ENCODE peak calls at places on chromosome 2, in seven cellular contexts. One of them, this sample, is unnamed.

GRCh38 chr2:101516833-101517690 is 42.1 kb upstream of the RFX8 start:
- DNase-seq in psoas muscle: no peak
- DNase-seq in PC-3: peak
- DNase-seq in heart right ventricle: no peak
- DNase-seq in pancreas: no peak
- DNase-seq in DND-41: peak
- DNase-seq in AG04450: no peak
- DNase-seq in this sample: peak

GRCh38 chr2:28225472-28225915 is 167.2 kb upstream of the FOSL2 start:
- DNase-seq in psoas muscle: no peak
- DNase-seq in PC-3: no peak
- DNase-seq in heart right ventricle: no peak
- DNase-seq in pancreas: no peak
- DNase-seq in DND-41: no peak
- DNase-seq in AG04450: no peak
- DNase-seq in this sample: no peak

GRCh38 chr2:190950566-190950991 is 63.4 kb downstream of the STAT1 start:
- DNase-seq in psoas muscle: no peak
- DNase-seq in PC-3: no peak
- DNase-seq in heart right ventricle: no peak
- DNase-seq in pancreas: no peak
- DNase-seq in DND-41: no peak
- DNase-seq in AG04450: no peak
- DNase-seq in this sample: no peak

GRCh38 chr2:88540346-88540745 is 86.9 kb downstream of the EIF2AK3 start:
- DNase-seq in psoas muscle: no peak
- DNase-seq in PC-3: peak
- DNase-seq in heart right ventricle: no peak
- DNase-seq in pancreas: no peak
- DNase-seq in DND-41: no peak
- DNase-seq in AG04450: no peak
- DNase-seq in this sample: no peak

GRCh38 chr2:230472619-230473018 is 56.6 kb downstream of the SP100 start:
- DNase-seq in psoas muscle: no peak
- DNase-seq in PC-3: peak
- DNase-seq in heart right ventricle: no peak
- DNase-seq in pancreas: no peak
- DNase-seq in DND-41: no peak
- DNase-seq in AG04450: no peak
- DNase-seq in this sample: no peak

GRCh38 chr2:218216674-218217365 is at the start of gene ARPC2:
- DNase-seq in psoas muscle: peak
- DNase-seq in PC-3: peak
- DNase-seq in heart right ventricle: peak
- DNase-seq in pancreas: peak
- DNase-seq in DND-41: peak
- DNase-seq in AG04450: peak
- DNase-seq in this sample: peak

GRCh38 chr2:171149986-171150693 is 10.6 kb downstream of the TLK1 start:
- DNase-seq in psoas muscle: no peak
- DNase-seq in PC-3: no peak
- DNase-seq in heart right ventricle: no peak
- DNase-seq in pancreas: no peak
- DNase-seq in DND-41: no peak
- DNase-seq in AG04450: no peak
- DNase-seq in this sample: no peak

GRCh38 chr2:240478346-240479110 is 43.1 kb downstream of the GPC1 start:
- DNase-seq in psoas muscle: no peak
- DNase-seq in PC-3: no peak
- DNase-seq in heart right ventricle: no peak
- DNase-seq in pancreas: no peak
- DNase-seq in DND-41: peak
- DNase-seq in AG04450: no peak
- DNase-seq in this sample: no peak

GRCh38 chr2:201860541-201861154 is 54.3 kb downstream of the CDK15 start:
- DNase-seq in psoas muscle: no peak
- DNase-seq in PC-3: peak
- DNase-seq in heart right ventricle: peak
- DNase-seq in pancreas: peak
- DNase-seq in DND-41: peak
- DNase-seq in AG04450: peak
- DNase-seq in this sample: peak

GRCh38 chr2:228700638-228701037 is 519.2 kb upstream of the SPHKAP start:
- DNase-seq in psoas muscle: no peak
- DNase-seq in PC-3: peak
- DNase-seq in heart right ventricle: no peak
- DNase-seq in pancreas: no peak
- DNase-seq in DND-41: no peak
- DNase-seq in AG04450: no peak
- DNase-seq in this sample: no peak

GRCh38 chr2:128599700-128600099 is 281.0 kb upstream of the HS6ST1 start:
- DNase-seq in psoas muscle: peak
- DNase-seq in PC-3: no peak
- DNase-seq in heart right ventricle: no peak
- DNase-seq in pancreas: peak
- DNase-seq in DND-41: no peak
- DNase-seq in AG04450: no peak
- DNase-seq in this sample: no peak

GRCh38 chr2:170214309-170214902 is 36.5 kb downstream of the MYO3B start:
- DNase-seq in psoas muscle: no peak
- DNase-seq in PC-3: no peak
- DNase-seq in heart right ventricle: no peak
- DNase-seq in pancreas: no peak
- DNase-seq in DND-41: no peak
- DNase-seq in AG04450: no peak
- DNase-seq in this sample: no peak

GRCh38 chr2:164624296-164624695 is 3.0 kb upstream of the GRB14 start:
- DNase-seq in psoas muscle: no peak
- DNase-seq in PC-3: no peak
- DNase-seq in heart right ventricle: no peak
- DNase-seq in pancreas: no peak
- DNase-seq in DND-41: no peak
- DNase-seq in AG04450: no peak
- DNase-seq in this sample: no peak

GRCh38 chr2:96815326-96816126 is 542 bp upstream of the CNNM3 start:
- DNase-seq in psoas muscle: no peak
- DNase-seq in PC-3: peak
- DNase-seq in heart right ventricle: no peak
- DNase-seq in pancreas: peak
- DNase-seq in DND-41: no peak
- DNase-seq in AG04450: no peak
- DNase-seq in this sample: peak

GRCh38 chr2:75640621-75641121 is 5.9 kb upstream of the MRPL19 start:
- DNase-seq in psoas muscle: peak
- DNase-seq in PC-3: peak
- DNase-seq in heart right ventricle: peak
- DNase-seq in pancreas: peak
- DNase-seq in DND-41: peak
- DNase-seq in AG04450: peak
- DNase-seq in this sample: peak

GRCh38 chr2:9818097-9818496 is 25.2 kb upstream of the TAF1B start:
- DNase-seq in psoas muscle: no peak
- DNase-seq in PC-3: no peak
- DNase-seq in heart right ventricle: no peak
- DNase-seq in pancreas: peak
- DNase-seq in DND-41: no peak
- DNase-seq in AG04450: no peak
- DNase-seq in this sample: no peak

GRCh38 chr2:116490511-116491145 is 1323.9 kb upstream of the DDX18 start:
- DNase-seq in psoas muscle: no peak
- DNase-seq in PC-3: peak
- DNase-seq in heart right ventricle: no peak
- DNase-seq in pancreas: no peak
- DNase-seq in DND-41: no peak
- DNase-seq in AG04450: no peak
- DNase-seq in this sample: no peak

GRCh38 chr2:96324716-96325037 is 440 bp upstream of the ITPRIPL1 start:
- DNase-seq in psoas muscle: no peak
- DNase-seq in PC-3: no peak
- DNase-seq in heart right ventricle: no peak
- DNase-seq in pancreas: no peak
- DNase-seq in DND-41: no peak
- DNase-seq in AG04450: no peak
- DNase-seq in this sample: peak

GRCh38 chr2:136765256-136765735 is at the start of gene THSD7B:
- DNase-seq in psoas muscle: no peak
- DNase-seq in PC-3: no peak
- DNase-seq in heart right ventricle: no peak
- DNase-seq in pancreas: no peak
- DNase-seq in DND-41: no peak
- DNase-seq in AG04450: no peak
- DNase-seq in this sample: no peak

GRCh38 chr2:66576381-66577330 is 141.7 kb downstream of the MEIS1 start:
- DNase-seq in psoas muscle: peak
- DNase-seq in PC-3: peak
- DNase-seq in heart right ventricle: no peak
- DNase-seq in pancreas: peak
- DNase-seq in DND-41: no peak
- DNase-seq in AG04450: no peak
- DNase-seq in this sample: no peak

GRCh38 chr2:152432206-152432653 is 97.3 kb downstream of the FMNL2 start:
- DNase-seq in psoas muscle: peak
- DNase-seq in PC-3: peak
- DNase-seq in heart right ventricle: peak
- DNase-seq in pancreas: no peak
- DNase-seq in DND-41: no peak
- DNase-seq in AG04450: no peak
- DNase-seq in this sample: no peak

GRCh38 chr2:169877406-169877805 is 50.2 kb downstream of the UBR3 start:
- DNase-seq in psoas muscle: no peak
- DNase-seq in PC-3: peak
- DNase-seq in heart right ventricle: no peak
- DNase-seq in pancreas: no peak
- DNase-seq in DND-41: no peak
- DNase-seq in AG04450: no peak
- DNase-seq in this sample: no peak

GRCh38 chr2:34204560-34204959 is 605.5 kb upstream of the FAM98A start:
- DNase-seq in psoas muscle: no peak
- DNase-seq in PC-3: no peak
- DNase-seq in heart right ventricle: no peak
- DNase-seq in pancreas: no peak
- DNase-seq in DND-41: no peak
- DNase-seq in AG04450: no peak
- DNase-seq in this sample: no peak
- H3K4me3 ChIP-seq in psoas muscle: no peak
- H3K4me3 ChIP-seq in PC-3: no peak
- H3K4me3 ChIP-seq in heart right ventricle: no peak
- H3K4me3 ChIP-seq in pancreas: no peak
- H3K4me3 ChIP-seq in DND-41: no peak
- H3K4me3 ChIP-seq in AG04450: no peak
- H3K4me3 ChIP-seq in this sample: no peak

GRCh38 chr2:196459539-196459938 is 180.0 kb upstream of the CCDC150 start:
- DNase-seq in psoas muscle: no peak
- DNase-seq in PC-3: peak
- DNase-seq in heart right ventricle: no peak
- DNase-seq in pancreas: no peak
- DNase-seq in DND-41: peak
- DNase-seq in AG04450: no peak
- DNase-seq in this sample: peak
- H3K4me3 ChIP-seq in psoas muscle: no peak
- H3K4me3 ChIP-seq in PC-3: no peak
- H3K4me3 ChIP-seq in heart right ventricle: no peak
- H3K4me3 ChIP-seq in pancreas: no peak
- H3K4me3 ChIP-seq in DND-41: no peak
- H3K4me3 ChIP-seq in AG04450: no peak
- H3K4me3 ChIP-seq in this sample: no peak

GRCh38 chr2:47695800-47696477 is 87.0 kb upstream of the MSH6 start:
- DNase-seq in psoas muscle: no peak
- DNase-seq in PC-3: no peak
- DNase-seq in heart right ventricle: no peak
- DNase-seq in pancreas: no peak
- DNase-seq in DND-41: no peak
- DNase-seq in AG04450: no peak
- DNase-seq in this sample: no peak

GRCh38 chr2:47688561-47688960 is 94.4 kb upstream of the MSH6 start:
- DNase-seq in psoas muscle: no peak
- DNase-seq in PC-3: no peak
- DNase-seq in heart right ventricle: no peak
- DNase-seq in pancreas: no peak
- DNase-seq in DND-41: peak
- DNase-seq in AG04450: no peak
- DNase-seq in this sample: no peak

GRCh38 chr2:47687856-47688255 is 95.1 kb upstream of the MSH6 start:
- DNase-seq in psoas muscle: no peak
- DNase-seq in PC-3: no peak
- DNase-seq in heart right ventricle: no peak
- DNase-seq in pancreas: no peak
- DNase-seq in DND-41: no peak
- DNase-seq in AG04450: no peak
- DNase-seq in this sample: no peak

GRCh38 chr2:47686018-47686417 is 96.9 kb upstream of the MSH6 start:
- DNase-seq in psoas muscle: no peak
- DNase-seq in PC-3: no peak
- DNase-seq in heart right ventricle: no peak
- DNase-seq in pancreas: no peak
- DNase-seq in DND-41: no peak
- DNase-seq in AG04450: no peak
- DNase-seq in this sample: no peak

GRCh38 chr2:47690132-47690531 is 92.8 kb upstream of the MSH6 start:
- DNase-seq in psoas muscle: no peak
- DNase-seq in PC-3: no peak
- DNase-seq in heart right ventricle: no peak
- DNase-seq in pancreas: no peak
- DNase-seq in DND-41: no peak
- DNase-seq in AG04450: no peak
- DNase-seq in this sample: no peak
- H3K4me3 ChIP-seq in psoas muscle: no peak
- H3K4me3 ChIP-seq in PC-3: no peak
- H3K4me3 ChIP-seq in heart right ventricle: no peak
- H3K4me3 ChIP-seq in pancreas: no peak
- H3K4me3 ChIP-seq in DND-41: no peak
- H3K4me3 ChIP-seq in AG04450: no peak
- H3K4me3 ChIP-seq in this sample: no peak

DNA sequence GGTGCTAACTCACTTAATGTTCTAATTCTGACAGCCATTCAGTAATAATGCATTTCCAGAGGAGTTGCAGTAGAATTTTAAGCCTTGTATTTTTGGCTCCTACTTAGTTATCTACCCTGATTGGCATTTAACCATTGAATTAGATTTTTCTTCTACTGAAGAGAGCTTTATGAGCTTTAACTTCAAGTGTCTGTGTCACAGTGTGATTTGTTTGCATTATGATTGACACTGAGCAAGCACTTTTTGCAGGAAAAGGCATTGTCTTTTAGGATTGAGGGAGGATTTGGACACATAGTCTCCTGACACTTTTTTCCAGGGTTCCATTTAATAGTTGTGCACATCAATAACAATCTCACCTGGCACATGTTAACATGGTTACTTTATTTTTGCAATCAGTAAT is 26.7 kb downstream of the LYPD6 start:
- DNase-seq in psoas muscle: no peak
- DNase-seq in PC-3: no peak
- DNase-seq in heart right ventricle: no peak
- DNase-seq in pancreas: no peak
- DNase-seq in DND-41: no peak
- DNase-seq in AG04450: no peak
- DNase-seq in this sample: no peak
- H3K4me3 ChIP-seq in psoas muscle: no peak
- H3K4me3 ChIP-seq in PC-3: no peak
- H3K4me3 ChIP-seq in heart right ventricle: no peak
- H3K4me3 ChIP-seq in pancreas: no peak
- H3K4me3 ChIP-seq in DND-41: no peak
- H3K4me3 ChIP-seq in AG04450: no peak
- H3K4me3 ChIP-seq in this sample: no peak